ENCODE peak calls at places on chromosomes 7 and 10, in eight cellular contexts. S is Kasumi-1, F is NB4, J is anterior cingulate cortex, B is gastrocnemius medialis, D is AG09319, N is GM04504, V is Caco-2. H is an unnamed sample.

GRCh38 chr10:46223626-46224413 is 63.0 kb upstream of the ANTXRL start:
- DNase-seq in J (no peak), S (no peak), B (no peak), N (no peak), D (no peak), V (no peak), F (no peak), H (no peak)

GRCh38 chr10:48598243-48598935 is 6.5 kb downstream of the ARHGAP22 start:
- DNase-seq in J (peak; percentile 47), V (no peak), S (no peak), B (no peak), F (no peak), D (no peak), N (no peak), H (no peak)

GRCh38 chr7:80348221-80348620 is 163.6 kb downstream of the GNAT3 start:
- DNase-seq in N (no peak), V (no peak), S (no peak), J (no peak), F (no peak), D (no peak), B (no peak), H (no peak)

GRCh38 chr10:7717767-7718166 is 14.7 kb downstream of the ITIH2 start:
- DNase-seq in N (no peak), B (no peak), J (no peak), F (no peak), V (no peak), D (no peak), S (no peak), H (no peak)

GRCh38 chr7:73706122-73707044 is 13.1 kb downstream of the STX1A start:
- DNase-seq in F (no peak), S (peak; percentile 35), B (no peak), V (no peak), J (no peak), D (no peak), N (no peak), H (no peak)

GRCh38 chr7:1825877-1826741 is 156.0 kb downstream of the ELFN1 start:
- DNase-seq in N (no peak), S (no peak), J (no peak), V (peak; percentile 23), B (no peak), D (no peak), F (no peak), H (no peak)

GRCh38 chr7:149866817-149867447 is 6.8 kb upstream of the ATP6V0E2 start:
- DNase-seq in J (no peak), D (no peak), F (peak; percentile 32), S (peak; percentile 82), V (no peak), N (no peak), B (no peak), H (no peak)

GRCh38 chr7:30166155-30166840 is 31.5 kb downstream of the MTURN start:
- DNase-seq in V (no peak), N (no peak), S (no peak), F (peak; percentile 63), J (no peak), D (no peak), B (no peak), H (no peak)

GRCh38 chr10:5748394-5748803 is 63.8 kb downstream of the TASOR2 start:
- DNase-seq in B (no peak), F (no peak), V (no peak), J (no peak), S (no peak), N (no peak), D (no peak), H (no peak)

GRCh38 chr10:58512470-58513188 is at the start of gene BICC1:
- DNase-seq in N (no peak), V (peak; percentile 71), J (no peak), B (peak; percentile 29), F (no peak), D (no peak), S (peak; percentile 26), H (peak; percentile 48)

H was measured in SK-MEL-5.